ENCODE peak calls at places on chromosomes 3 and 15, in seven cellular contexts. P, K, W, F, R, A and M are unnamed samples. For H3K9me3, the result is how much of the 10 kb centered on the place peaks cover.

GRCh38 chr3:117486709-117487394 is 777.3 kb downstream of the TUSC7 start:
- DNase-seq in W (no peak), K (no peak), R (no peak), P (no peak), F (no peak), A (no peak), M (no peak)

GRCh38 chr3:29694783-29695182 is 413.9 kb downstream of the RBMS3 start:
- DNase-seq in K (no peak), P (no peak), F (peak), W (no peak), A (no peak), R (peak), M (peak)

GRCh38 chr15:66078929-66079275 is 174.6 kb downstream of the MEGF11 start:
- DNase-seq in F (no peak), P (no peak), W (no peak), K (no peak), R (no peak), A (no peak), M (no peak)

GRCh38 chr3:10554746-10555145 is 49.4 kb upstream of the ATP2B2 start:
- DNase-seq in A (no peak), K (no peak), R (no peak), P (no peak), W (no peak), F (no peak), M (no peak)

GRCh38 chr3:53102601-53103147 is 27.6 kb downstream of the RFT1 start:
- DNase-seq in F (no peak), R (no peak), K (no peak), P (no peak), W (no peak), A (no peak), M (no peak)

GRCh38 chr3:62242846-62243245 is 130.5 kb downstream of the FEZF2 start:
- DNase-seq in K (no peak), R (no peak), W (no peak), F (no peak), A (no peak), P (no peak), M (no peak)

GRCh38 chr15:85858586-85859375 is 64.1 kb upstream of the KLHL25 start:
- DNase-seq in A (peak), W (peak), F (peak), K (peak), P (peak), R (peak), M (peak)

GRCh38 chr3:187051724-187052364 is 87.5 kb downstream of the RPL39L start:
- DNase-seq in R (no peak), W (no peak), A (no peak), K (no peak), F (peak), P (no peak), M (no peak)

GRCh38 chr3:85360742-85361387 is 402.1 kb downstream of the CADM2 start:
- DNase-seq in A (no peak), P (peak), W (peak), R (peak), F (no peak), K (peak), M (peak)

GRCh38 chr3:77038468-77038927 is 1.4 kb upstream of the ROBO2 start:
- DNase-seq in W (peak), F (peak), R (peak), A (peak), P (no peak), K (peak), M (peak)

GRCh38 chr15:66702770-66703539 is 919 bp downstream of the SMAD6 start:
- DNase-seq in F (peak), R (no peak), W (peak), A (no peak), P (no peak), K (no peak), M (peak)

GRCh38 chr3:178419078-178419477 is 117.2 kb upstream of the KCNMB2 start:
- DNase-seq in F (peak), R (peak), A (no peak), W (no peak), K (no peak), P (no peak), M (no peak)

GRCh38 chr3:187828571-187829452 is 83.5 kb upstream of the BCL6 start:
- DNase-seq in P (no peak), K (no peak), R (no peak), F (no peak), A (no peak), W (no peak), M (no peak)

GRCh38 chr15:23567921-23568320 is 2.4 kb downstream of the MKRN3 start:
- DNase-seq in R (no peak), A (no peak), W (no peak), F (no peak), K (no peak), P (no peak), M (no peak)

GRCh38 chr15:23566070-23567050 is 886 bp downstream of the MKRN3 start:
- DNase-seq in R (no peak), K (no peak), P (no peak), A (no peak), W (no peak), F (no peak), M (no peak)

GRCh38 chr15:23561914-23562313 is 3.6 kb upstream of the MKRN3 start:
- DNase-seq in K (no peak), W (no peak), R (no peak), P (no peak), A (no peak), F (no peak), M (no peak)

GRCh38 chr15:23564798-23565394 is 578 bp upstream of the MKRN3 start:
- DNase-seq in F (no peak), P (no peak), A (no peak), R (no peak), K (no peak), W (no peak), M (no peak)

GRCh38 chr15:23565395-23566069 is at the start of gene MKRN3:
- DNase-seq in R (no peak), W (no peak), K (no peak), P (no peak), A (no peak), F (no peak), M (peak)
- H3K9me3 ChIP-seq in R (under half), W (under half), K (under half), P (under half), A (under half), F (under half), M (under half)

GRCh38 chr3:185961675-185962232 is 23.9 kb upstream of the TRA2B start:
- DNase-seq in A (no peak), K (no peak), P (no peak), R (no peak), F (no peak), W (no peak), M (no peak)
- H3K4me3 ChIP-seq in A (no peak), K (no peak), P (no peak), R (no peak), F (peak), W (no peak), M (no peak)

DNA sequence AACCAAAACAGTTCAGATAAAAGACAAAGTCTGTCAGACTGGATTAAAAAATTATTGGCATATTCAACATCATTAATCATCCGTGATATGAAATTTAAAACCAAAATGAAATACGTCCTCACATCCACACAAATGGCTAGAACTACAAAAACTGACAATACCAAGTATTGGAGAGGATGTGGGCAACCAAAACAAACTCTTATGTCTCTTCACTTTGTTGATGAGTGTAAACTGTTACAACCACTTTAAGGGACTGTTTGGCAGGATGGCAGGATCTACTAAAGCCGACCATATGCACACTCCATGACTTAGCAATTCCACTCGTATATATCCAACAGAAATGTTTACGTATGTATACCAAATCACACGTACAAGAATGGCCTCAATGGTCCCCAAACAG is 24.8 kb upstream of the C15orf40 start:
- DNase-seq in R (no peak), K (no peak), A (no peak), W (no peak), P (no peak), F (no peak), M (no peak)
- H3K9me3 ChIP-seq in R (under half), K (under half), A (under half), W (under half), P (under half), F (under half), M (under half)

GRCh38 chr3:64600246-64600645 is 87.6 kb downstream of the ADAMTS9 start:
- DNase-seq in W (no peak), K (no peak), P (no peak), F (peak), A (no peak), R (no peak), M (no peak)
- H3K4me3 ChIP-seq in W (no peak), K (no peak), P (no peak), F (no peak), A (no peak), R (no peak), M (no peak)

GRCh38 chr3:98402507-98402906 is 12.0 kb downstream of the OR5K3 start:
- DNase-seq in K (no peak), R (no peak), W (no peak), F (no peak), A (no peak), P (no peak), M (no peak)
- H3K9me3 ChIP-seq in K (half or more), R (under half), W (under half), F (under half), A (under half), P (under half), M (under half)

DNA sequence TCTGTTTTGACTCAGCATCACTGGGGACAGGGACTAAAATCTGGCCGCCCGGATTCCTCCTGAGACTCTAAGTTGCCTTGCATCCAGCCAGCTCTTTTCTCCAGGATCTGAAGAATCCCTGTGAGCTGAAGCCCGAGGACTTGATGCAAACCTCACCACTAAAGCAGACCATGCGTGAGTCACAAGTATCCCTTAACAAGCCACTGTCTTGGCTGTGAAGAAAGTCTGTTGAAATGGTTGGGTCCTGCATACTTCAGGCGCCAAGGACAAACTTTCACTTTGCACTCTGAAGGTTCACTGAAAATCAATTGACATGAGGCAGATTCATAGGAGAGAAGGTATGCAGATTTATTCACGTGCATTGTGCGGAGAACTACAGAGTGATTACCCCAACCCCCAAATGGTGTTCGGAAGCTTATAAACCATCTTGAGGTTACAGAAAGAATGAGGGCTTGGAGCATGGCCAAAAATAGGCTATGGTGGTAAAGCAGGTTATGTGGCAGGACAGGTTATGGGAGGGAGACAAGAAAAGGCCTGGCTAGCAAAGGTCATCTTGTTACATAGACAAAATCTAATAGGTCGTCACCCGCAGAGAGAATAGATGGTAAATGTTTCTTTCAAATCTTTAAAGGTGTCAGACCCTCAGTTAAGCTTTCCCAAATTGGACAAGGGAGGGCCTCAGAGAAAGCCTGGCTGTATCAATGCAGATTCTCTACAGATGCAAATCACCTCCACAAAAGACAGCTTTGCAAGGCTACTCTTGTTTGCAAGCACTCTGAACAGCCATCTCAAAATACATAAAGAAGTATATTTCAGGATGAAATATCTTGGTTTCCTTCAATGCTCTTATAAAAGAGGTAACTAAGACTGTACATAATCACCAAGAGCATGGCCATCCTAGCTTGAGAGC is 126.3 kb upstream of the PLAAT1 start:
- DNase-seq in A (no peak), F (no peak), W (no peak), P (no peak), R (no peak), K (no peak), M (no peak)
- H3K4me3 ChIP-seq in A (no peak), F (no peak), W (no peak), P (no peak), R (no peak), K (no peak), M (no peak)

DNA sequence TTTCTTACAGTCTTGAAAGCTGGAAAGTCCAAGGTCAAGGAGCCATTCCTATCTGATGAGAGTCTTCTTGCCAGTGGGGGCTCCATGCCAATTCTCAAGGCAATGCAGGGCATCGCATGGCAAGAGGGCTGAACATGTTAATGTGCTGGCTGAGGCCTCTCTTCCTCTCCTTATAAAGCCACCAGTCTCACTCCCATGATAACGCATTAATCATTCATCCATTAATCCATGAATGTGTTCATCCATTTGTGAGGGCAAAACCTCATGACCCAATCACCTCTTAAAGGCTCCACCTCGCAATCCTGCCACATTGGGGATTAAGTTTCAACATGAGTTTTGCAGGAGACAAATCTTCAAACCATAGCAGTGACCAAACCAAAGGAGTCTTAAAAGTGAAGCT is 118.3 kb downstream of the PROS1 start:
- DNase-seq in P (no peak), W (no peak), K (no peak), A (no peak), R (no peak), F (no peak), M (no peak)
- H3K9me3 ChIP-seq in P (under half), W (under half), K (under half), A (under half), R (under half), F (under half), M (under half)

DNA sequence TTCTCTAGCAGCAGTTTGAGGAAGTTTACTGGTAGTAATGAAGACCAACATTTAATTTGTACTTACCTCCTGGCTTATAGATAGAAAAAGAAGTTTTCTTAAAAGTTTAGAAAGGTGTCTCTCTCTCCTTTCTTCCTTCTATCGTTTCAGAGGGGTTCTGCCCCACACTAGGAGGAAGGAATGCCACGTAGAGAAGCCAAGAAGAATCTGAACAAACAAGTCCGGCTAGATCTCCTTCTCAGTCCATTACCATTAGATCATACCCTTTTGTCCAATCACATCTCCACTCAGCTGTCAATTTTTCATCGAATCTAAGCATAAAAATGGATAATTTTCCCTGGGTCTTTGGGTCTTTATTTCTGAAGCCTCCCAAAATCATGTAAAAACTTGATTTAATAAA is 1048.1 kb downstream of the SI start:
- DNase-seq in R (no peak), P (no peak), F (no peak), W (no peak), K (no peak), A (no peak), M (no peak)
- H3K4me3 ChIP-seq in R (no peak), P (no peak), F (no peak), W (no peak), K (no peak), A (no peak), M (no peak)

GRCh38 chr15:25185156-25185710 is 230.4 kb downstream of the SNRPN start:
- DNase-seq in P (no peak), F (no peak), W (no peak), R (no peak), A (peak), K (no peak), M (no peak)

GRCh38 chr15:25188051-25188450 is 233.3 kb downstream of the SNRPN start:
- DNase-seq in F (no peak), W (no peak), R (no peak), P (no peak), A (no peak), K (no peak), M (no peak)

GRCh38 chr15:25185791-25186190 is 231.0 kb downstream of the SNRPN start:
- DNase-seq in R (no peak), F (no peak), P (no peak), K (no peak), W (no peak), A (peak), M (no peak)

GRCh38 chr15:25186906-25187645 is 232.3 kb downstream of the SNRPN start:
- DNase-seq in W (no peak), R (no peak), K (no peak), F (no peak), P (no peak), A (no peak), M (no peak)

GRCh38 chr15:25186411-25186810 is 231.6 kb downstream of the SNRPN start:
- DNase-seq in A (no peak), K (no peak), R (no peak), F (no peak), P (no peak), W (no peak), M (no peak)
- H3K9me3 ChIP-seq in A (under half), K (under half), R (under half), F (under half), P (under half), W (under half), M (under half)

GRCh38 chr3:69352305-69353087 is 33.4 kb downstream of the FRMD4B start:
- DNase-seq in K (no peak), A (no peak), P (no peak), F (no peak), W (no peak), R (no peak), M (no peak)
- H3K4me3 ChIP-seq in K (peak), A (no peak), P (no peak), F (no peak), W (no peak), R (no peak), M (no peak)